ENCODE peak calls at places on chromosomes 4 and X, in seven cellular contexts. A is left colon, P is RPMI8226, J is dorsolateral prefrontal cortex, G is T-helper 1 cell, U is NCI-H187, W is EH. X is an unnamed sample.

GRCh38 chr4:28443786-28444412 is 1583.3 kb downstream of the STIM2 start:
- DNase-seq in A (no peak), P (no peak), J (no peak), G (no peak), U (no peak), W (no peak), X (no peak)

GRCh38 chr4:6764976-6765620 is 17.4 kb upstream of the KIAA0232 start:
- DNase-seq in A (no peak), P (no peak), J (no peak), G (no peak), U (no peak), W (no peak), X (no peak)

GRCh38 chr4:10106421-10107039 is 10.1 kb downstream of the WDR1 start:
- DNase-seq in A (peak), P (no peak), J (no peak), G (no peak), U (no peak), W (peak), X (peak)

GRCh38 chr4:173860079-173860478 is 330.1 kb upstream of the HAND2 start:
- DNase-seq in A (no peak), P (no peak), J (no peak), G (no peak), U (no peak), W (no peak), X (no peak)

GRCh38 chrX:46582964-46583363 is 9.4 kb downstream of the CHST7 start:
- DNase-seq in A (no peak), P (no peak), J (no peak), G (no peak), U (no peak), W (peak), X (no peak)

GRCh38 chr4:113683143-113683542 is 78.4 kb downstream of the CAMK2D start:
- DNase-seq in A (peak), P (no peak), J (no peak), G (peak), U (no peak), W (no peak), X (no peak)

GRCh38 chr4:55866973-55867574 is 13.6 kb downstream of the EXOC1 start:
- DNase-seq in A (no peak), P (peak), J (no peak), G (peak), U (no peak), W (peak), X (no peak)

GRCh38 chrX:115330498-115331138 is 41.1 kb downstream of the LUZP4 start:
- DNase-seq in A (peak), P (peak), J (peak), G (no peak), U (peak), W (peak), X (no peak)

GRCh38 chr4:16794816-16795445 is 103.5 kb downstream of the LDB2 start:
- DNase-seq in A (no peak), P (peak), J (no peak), G (peak), U (no peak), W (peak), X (peak)

GRCh38 chr4:146900295-146900694 is 45.4 kb downstream of the TTC29 start:
- DNase-seq in A (no peak), P (no peak), J (no peak), G (no peak), U (no peak), W (no peak), X (no peak)

GRCh38 chrX:107324493-107325310 is 118.3 kb downstream of the DNAAF6 start:
- DNase-seq in A (no peak), P (peak), J (no peak), G (no peak), U (no peak), W (peak), X (no peak)

GRCh38 chrX:42399632-42400024 is 378.3 kb downstream of the PPP1R2C start:
- DNase-seq in A (no peak), P (no peak), J (no peak), G (no peak), U (no peak), W (no peak), X (no peak)